ENCODE peak calls at places on chromosomes 6 and 20, in six cellular contexts. I is H1, E is HepG2, M is K562, T is GM12878, G is GM12891. Z is an unnamed sample.

GRCh38 chr20:61765871-61766654 is 299.6 kb downstream of the TAF4 start:
- DNase-seq in I (no peak), E (no peak), M (peak), T (no peak), G (no peak), Z (no peak)

GRCh38 chr6:16333580-16333979 is 95.2 kb downstream of the GMPR start:
- DNase-seq in I (no peak), E (no peak), M (no peak), T (no peak), G (no peak), Z (no peak)

GRCh38 chr6:106254636-106255035 is 70.9 kb downstream of the ATG5 start:
- DNase-seq in I (no peak), E (no peak), M (no peak), T (no peak), G (no peak), Z (no peak)

GRCh38 chr20:41654884-41655283 is 36.7 kb upstream of the CHD6 start:
- DNase-seq in I (no peak), E (no peak), M (no peak), T (no peak), G (no peak), Z (no peak)

GRCh38 chr20:17610566-17611289 is 40.9 kb downstream of the DSTN start:
- DNase-seq in I (no peak), E (no peak), M (no peak), T (no peak), G (peak), Z (no peak)

GRCh38 chr20:6305536-6305935 is 182.7 kb upstream of the FERMT1 start:
- DNase-seq in I (no peak), E (no peak), M (no peak), T (no peak), G (no peak), Z (no peak)

GRCh38 chr6:106973018-106973840 is 1.3 kb downstream of the CD24 start:
- DNase-seq in I (no peak), E (no peak), M (no peak), T (no peak), G (peak), Z (peak)

GRCh38 chr20:62401331-62401779 is 5.7 kb downstream of the CABLES2 start:
- DNase-seq in I (no peak), E (no peak), M (peak), T (no peak), G (no peak), Z (no peak)

GRCh38 chr6:110421749-110422443 is 6.5 kb upstream of the DDO start:
- DNase-seq in I (no peak), E (no peak), M (no peak), T (no peak), G (no peak), Z (no peak)

GRCh38 chr20:48378976-48379670 is 448.7 kb downstream of the PREX1 start:
- DNase-seq in I (no peak), E (no peak), M (no peak), T (no peak), G (no peak), Z (no peak)

GRCh38 chr6:84581494-84582259 is 182.7 kb downstream of the TBX18 start:
- DNase-seq in I (no peak), E (no peak), M (no peak), T (no peak), G (no peak), Z (no peak)

GRCh38 chr6:154931741-154932424 is 63.2 kb upstream of the TIAM2 start:
- DNase-seq in I (no peak), E (peak), M (no peak), T (no peak), G (no peak), Z (no peak)

GRCh38 chr6:149834513-149835481 is 29.4 kb downstream of the LRP11 start:
- DNase-seq in I (no peak), E (peak), M (peak), T (no peak), G (peak), Z (no peak)

GRCh38 chr6:31660224-31660997 is at the start of gene C6orf47:
- DNase-seq in I (peak), E (peak), M (peak), T (no peak), G (peak), Z (peak)

GRCh38 chr6:1864496-1864895 is 254.8 kb downstream of the FOXC1 start:
- DNase-seq in I (no peak), E (peak), M (no peak), T (no peak), G (no peak), Z (no peak)

GRCh38 chr20:58693226-58694006 is 816 bp downstream of the NPEPL1 start:
- DNase-seq in I (no peak), E (no peak), M (no peak), T (no peak), G (peak), Z (no peak)

GRCh38 chr6:125951323-125951722 is 5.2 kb upstream of the HINT3 start:
- DNase-seq in I (no peak), E (peak), M (no peak), T (no peak), G (no peak), Z (no peak)

GRCh38 chr6:44342489-44342888 is at the start of gene SPATS1:
- DNase-seq in I (no peak), E (no peak), M (no peak), T (no peak), G (no peak), Z (peak)

GRCh38 chr6:35401514-35401913 is 50.6 kb upstream of the FANCE start:
- DNase-seq in I (no peak), E (no peak), M (no peak), T (no peak), G (no peak), Z (no peak)

GRCh38 chr6:163282672-163283071 is 131.8 kb upstream of the QKI start:
- DNase-seq in I (no peak), E (no peak), M (no peak), T (no peak), G (no peak), Z (no peak)

GRCh38 chr20:26209171-26209941 is 512.7 kb upstream of the ZNF337 start:
- DNase-seq in I (no peak), E (no peak), M (no peak), T (no peak), G (no peak), Z (peak)

GRCh38 chr6:21885532-21886089 is 292.1 kb downstream of the SOX4 start:
- DNase-seq in I (no peak), E (no peak), M (no peak), T (no peak), G (no peak), Z (no peak)

GRCh38 chr6:55621993-55622392 is 43.0 kb upstream of the HMGCLL1 start:
- DNase-seq in I (no peak), E (no peak), M (no peak), T (no peak), G (no peak), Z (no peak)

GRCh38 chr6:164188861-164189260 is 774.3 kb downstream of the QKI start:
- DNase-seq in I (no peak), E (no peak), M (no peak), T (no peak), G (no peak), Z (no peak)

GRCh38 chr6:100220543-100220942 is 226.5 kb upstream of the MCHR2 start:
- DNase-seq in I (no peak), E (no peak), M (no peak), T (no peak), G (no peak), Z (no peak)

GRCh38 chr20:2748551-2749342 is 51.7 kb downstream of the CPXM1 start:
- DNase-seq in I (peak), E (no peak), M (no peak), T (no peak), G (no peak), Z (no peak)

GRCh38 chr20:2745060-2745910 is 52.7 kb downstream of the EBF4 start:
- DNase-seq in I (no peak), E (no peak), M (no peak), T (no peak), G (no peak), Z (no peak)

GRCh38 chr20:2747676-2748235 is 52.7 kb downstream of the CPXM1 start:
- DNase-seq in I (no peak), E (no peak), M (no peak), T (no peak), G (no peak), Z (no peak)

GRCh38 chr20:2745936-2746635 is 53.5 kb downstream of the EBF4 start:
- DNase-seq in I (no peak), E (no peak), M (no peak), T (no peak), G (no peak), Z (no peak)

DNA sequence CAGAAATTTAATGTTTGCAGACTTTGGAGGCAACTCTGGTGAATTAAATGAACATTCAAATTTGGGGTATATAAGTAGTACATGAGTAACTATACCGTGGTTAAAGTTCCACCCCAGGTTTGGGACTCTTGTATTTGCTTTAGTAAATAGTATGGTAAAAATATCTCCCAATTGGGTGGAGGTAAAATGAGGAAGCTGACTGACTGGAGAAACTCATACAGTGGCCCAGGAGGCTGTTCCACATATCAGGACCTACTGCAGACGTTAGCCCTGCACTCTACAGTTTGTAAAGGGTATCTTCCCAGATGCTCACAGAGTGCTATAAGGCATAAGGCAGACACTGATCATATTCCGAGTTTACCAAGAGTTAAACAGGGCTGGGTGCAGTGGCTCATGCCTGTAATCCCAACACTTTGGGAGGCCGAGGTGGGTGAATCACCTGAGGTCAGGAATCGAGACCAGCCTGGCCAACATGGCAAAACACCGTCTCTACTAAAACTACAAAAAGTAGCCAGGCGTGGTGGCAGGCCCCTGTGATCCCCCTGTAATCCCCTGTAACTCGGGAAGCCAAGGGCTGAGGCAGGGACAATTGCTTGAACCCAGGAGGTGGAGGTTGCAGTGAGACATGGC is 53.7 kb downstream of the CPXM1 start:
- DNase-seq in I (no peak), E (no peak), M (no peak), T (no peak), G (no peak), Z (no peak)
- TF ChIP-seq TAF1 in I (no peak), E (no peak), M (no peak), T (no peak), G (no peak), Z (no peak)

GRCh38 chr20:12893019-12893418 is 115.8 kb upstream of the SPTLC3 start:
- DNase-seq in I (no peak), E (no peak), M (no peak), T (no peak), G (no peak), Z (no peak)
- TF ChIP-seq POLR2AphosphoS5 in I (no peak), E (no peak), M (no peak), T (no peak), G (no peak), Z (no peak)

DNA sequence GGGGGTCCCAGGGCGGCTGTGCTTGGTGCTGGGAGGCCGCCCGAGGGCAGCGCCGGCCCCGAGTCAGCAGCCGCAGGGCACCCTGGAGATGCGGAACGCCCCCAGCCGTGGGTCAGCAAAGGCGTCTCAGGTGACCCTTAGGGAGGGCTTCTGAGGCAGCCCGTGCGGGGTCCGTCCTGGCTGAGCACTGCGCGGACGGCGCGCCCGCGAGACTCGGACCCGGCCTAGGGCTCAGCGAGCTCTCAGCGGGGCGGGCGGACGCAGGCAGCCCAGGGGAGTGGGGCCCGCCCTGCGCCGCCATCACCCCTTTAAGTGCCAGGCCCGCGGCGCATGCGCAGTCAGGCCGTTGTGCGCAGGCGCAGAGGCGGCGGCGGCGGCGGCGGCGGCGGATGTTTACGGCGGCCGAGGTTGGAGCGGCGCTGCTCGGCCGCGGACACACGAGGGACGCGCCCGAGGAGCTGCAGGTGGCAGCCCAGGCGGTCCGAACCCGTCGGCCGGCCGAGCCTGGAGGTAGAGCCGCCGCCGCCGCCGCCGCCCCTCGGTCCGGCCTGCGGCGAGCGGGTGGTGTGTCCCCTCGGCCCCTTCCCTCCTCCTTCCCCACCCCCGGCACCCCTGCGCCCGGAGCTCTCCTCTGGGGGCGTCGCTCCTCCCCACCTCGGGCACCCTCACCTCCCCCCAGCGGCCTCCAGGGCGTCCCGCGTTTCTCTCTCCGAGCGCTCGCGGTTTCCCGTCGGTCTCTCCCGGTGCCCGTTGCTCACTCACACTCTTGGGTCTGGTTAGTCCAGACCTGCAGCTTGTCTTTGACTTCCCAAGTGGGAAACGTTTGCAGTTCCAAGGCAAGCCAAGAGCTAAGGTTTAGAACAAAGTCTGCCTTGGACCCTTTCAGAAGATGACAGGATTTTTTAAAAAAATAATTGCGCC is at the start of gene PCMTD2:
- DNase-seq in I (peak), E (peak), M (peak), T (peak), G (peak), Z (peak)
- TF ChIP-seq POLR2A in I (peak), E (peak), M (peak), T (peak), G (no peak), Z (peak)

DNA sequence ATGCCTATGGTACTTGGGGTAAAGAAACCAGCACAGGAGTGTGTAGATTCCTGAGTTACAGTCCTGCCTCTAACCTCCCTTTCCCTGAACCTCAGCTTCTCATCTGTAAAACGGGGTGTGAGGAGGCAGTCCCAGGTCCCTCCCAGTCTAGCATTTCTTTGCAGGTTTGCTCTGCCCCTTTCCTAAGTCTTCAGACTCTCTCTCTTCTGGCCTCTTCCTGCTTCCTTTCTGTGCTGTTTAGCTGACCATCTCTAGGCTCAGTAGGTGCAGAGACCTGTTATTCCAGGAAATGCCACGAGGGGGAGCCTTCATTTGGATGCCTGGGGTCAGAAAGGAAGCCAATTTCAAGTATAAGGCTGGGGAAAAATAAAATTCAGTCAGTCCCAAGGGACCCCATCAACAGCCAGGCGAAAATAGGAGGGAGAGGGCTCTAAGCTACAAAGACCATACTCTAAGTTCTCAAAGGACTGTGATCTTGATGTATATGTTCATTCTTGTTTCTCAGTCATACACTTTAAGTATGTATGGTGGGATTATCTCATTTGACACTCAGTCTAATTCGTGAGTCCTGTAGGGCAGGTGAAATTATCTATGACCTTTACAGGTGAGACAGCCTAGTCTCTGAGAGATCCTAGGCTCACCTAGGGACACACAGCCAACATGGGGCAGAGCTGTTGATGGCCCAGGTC is 89.1 kb downstream of the NCR2 start:
- DNase-seq in I (no peak), E (peak), M (peak), T (peak), G (peak), Z (peak)
- TF ChIP-seq TAF1 in I (no peak), E (no peak), M (no peak), T (no peak), G (no peak), Z (no peak)

DNA sequence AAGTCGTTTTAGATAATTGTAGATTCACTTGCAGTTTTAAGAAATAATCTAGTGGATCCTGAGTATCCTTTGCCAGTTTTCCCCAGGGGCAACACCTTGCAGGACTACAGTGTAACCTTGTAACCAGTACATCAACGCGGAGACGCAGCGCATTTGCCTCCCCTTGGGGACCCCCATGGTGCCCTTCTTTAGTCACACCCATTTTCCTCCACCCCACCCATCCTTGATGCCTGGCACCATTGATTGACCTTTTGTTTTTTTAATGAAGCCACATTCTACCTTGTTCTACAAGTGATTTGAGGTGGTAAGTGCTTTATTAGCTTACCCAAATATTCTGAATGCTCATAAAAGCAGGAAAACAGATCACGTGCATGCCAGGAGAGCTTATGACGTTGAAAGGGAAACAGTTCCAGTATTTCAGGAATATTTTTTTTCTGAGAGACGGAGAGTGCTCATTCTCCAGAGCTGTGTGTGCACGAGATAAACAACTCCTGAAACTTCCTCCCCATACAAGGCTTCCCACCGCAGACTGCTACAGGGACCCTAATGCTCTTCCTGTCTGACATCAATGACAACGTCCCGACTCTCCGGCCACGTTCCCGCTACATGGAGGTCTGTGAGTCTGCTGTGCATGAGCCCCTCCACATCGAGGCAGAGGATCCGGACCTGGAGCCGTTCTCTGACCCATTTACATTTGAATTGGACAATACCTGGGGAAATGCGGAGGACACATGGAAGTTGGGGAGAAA is 35.7 kb downstream of the CDH26 start:
- DNase-seq in I (no peak), E (no peak), M (no peak), T (no peak), G (no peak), Z (no peak)
- TF ChIP-seq POLR2AphosphoS5 in I (no peak), E (no peak), M (no peak), T (no peak), G (no peak), Z (no peak)

GRCh38 chr6:20400476-20401402 is 940 bp upstream of the E2F3 start:
- DNase-seq in I (no peak), E (peak), M (peak), T (no peak), G (no peak), Z (peak)

GRCh38 chr6:20402181-20403079 is 751 bp downstream of the E2F3 start:
- DNase-seq in I (no peak), E (peak), M (peak), T (no peak), G (no peak), Z (peak)

GRCh38 chr6:20403080-20403765 is 1.5 kb downstream of the E2F3 start:
- DNase-seq in I (peak), E (peak), M (peak), T (peak), G (peak), Z (peak)

GRCh38 chr6:20399518-20399917 is 2.2 kb upstream of the E2F3 start:
- DNase-seq in I (no peak), E (no peak), M (no peak), T (no peak), G (no peak), Z (no peak)

GRCh38 chr6:20401403-20402180 is at the start of gene E2F3:
- DNase-seq in I (peak), E (peak), M (peak), T (peak), G (peak), Z (peak)
- TF ChIP-seq POLR2A in I (peak), E (peak), M (peak), T (peak), G (peak), Z (peak)

DNA sequence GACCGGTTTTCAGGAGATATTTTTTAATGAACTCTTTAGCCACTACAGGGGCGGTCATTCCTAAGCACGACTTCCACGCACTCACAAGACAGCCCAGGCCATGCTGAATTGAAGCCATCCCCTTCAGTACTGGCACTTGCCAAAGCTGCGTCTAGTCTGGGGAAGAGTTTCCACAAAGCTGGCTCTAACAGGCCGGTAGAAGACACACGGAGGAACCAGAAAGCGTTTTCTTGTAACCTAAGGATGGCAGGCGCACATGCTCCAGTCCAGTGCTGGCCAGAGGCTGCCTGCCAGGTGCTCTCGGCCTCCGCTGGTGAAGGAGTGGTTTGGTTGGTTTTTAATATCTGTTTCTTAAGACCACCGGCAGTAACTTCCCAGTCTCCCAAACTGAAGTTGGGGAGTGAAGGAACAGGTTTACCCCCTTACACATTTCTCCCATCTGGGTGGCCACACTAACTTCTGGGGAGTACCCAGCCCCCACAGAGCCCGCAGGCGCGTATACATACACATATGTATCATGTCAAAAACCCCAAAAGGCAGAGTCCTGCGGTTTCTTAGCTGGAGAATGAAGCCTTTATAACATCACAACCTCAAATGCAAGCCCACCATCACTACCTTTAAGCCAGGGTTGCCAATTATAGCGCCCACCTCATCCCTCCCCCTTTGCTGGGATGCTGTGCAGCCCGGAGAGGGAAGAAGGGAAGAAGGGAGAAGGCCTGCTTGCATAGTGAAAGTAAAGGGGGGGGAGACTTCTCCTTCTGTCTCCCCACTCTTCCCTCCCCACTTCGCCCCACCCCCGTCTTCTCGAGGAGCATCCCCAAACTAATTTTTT is 1.2 kb downstream of the TRERF1 start:
- DNase-seq in I (no peak), E (no peak), M (no peak), T (no peak), G (no peak), Z (no peak)
- TF ChIP-seq TAF1 in I (no peak), E (no peak), M (no peak), T (no peak), G (no peak), Z (no peak)

GRCh38 chr6:69953491-69953890 is 87.1 kb downstream of the COL19A1 start:
- DNase-seq in I (no peak), E (no peak), M (no peak), T (no peak), G (no peak), Z (no peak)
- TF ChIP-seq POLR2AphosphoS5 in I (no peak), E (no peak), M (no peak), T (no peak), G (no peak), Z (no peak)

GRCh38 chr6:13485923-13486557 is 1.4 kb downstream of the GFOD1 start:
- DNase-seq in I (no peak), E (peak), M (peak), T (no peak), G (peak), Z (peak)
- TF ChIP-seq POLR2A in I (no peak), E (no peak), M (peak), T (peak), G (no peak), Z (peak)